ENCODE peak calls at places on chromosomes 7 and 10, in eight cellular contexts. B is dorsolateral prefrontal cortex, T is astrocyte of the spinal cord, W is skeletal muscle cell, U is mucosa of descending colon, R is A549, Z is heart left ventricle, A is Panc1. C is an unnamed sample.

GRCh38 chr7:46391215-46391614 is 470.1 kb upstream of the IGFBP3 start:
- DNase-seq in B (no peak), A (no peak), W (no peak), U (no peak), R (no peak), Z (no peak), T (peak), C (peak)

GRCh38 chr7:47515305-47515834 is 66.5 kb downstream of the TNS3 start:
- DNase-seq in R (no peak), W (no peak), A (no peak), T (no peak), B (no peak), Z (no peak), U (no peak), C (no peak)

GRCh38 chr10:72127571-72127970 is 39.2 kb upstream of the SPOCK2 start:
- DNase-seq in U (no peak), W (no peak), A (no peak), Z (no peak), R (no peak), B (no peak), T (no peak), C (no peak)

GRCh38 chr10:114758331-114758730 is 63.2 kb upstream of the FHIP2A start:
- DNase-seq in R (no peak), B (no peak), T (no peak), Z (no peak), U (no peak), A (no peak), W (no peak), C (no peak)

GRCh38 chr10:114905450-114905849 is 32.5 kb upstream of the TRUB1 start:
- DNase-seq in B (no peak), A (no peak), T (peak), Z (no peak), R (peak), U (no peak), W (no peak), C (no peak)

GRCh38 chr10:133071801-133072595 is 15.7 kb upstream of the ADGRA1 start:
- DNase-seq in W (no peak), T (no peak), B (no peak), Z (peak), R (no peak), A (no peak), U (no peak), C (no peak)

GRCh38 chr7:63789378-63790176 is 209.1 kb upstream of the ZNF722 start:
- DNase-seq in U (no peak), A (no peak), R (no peak), B (no peak), T (no peak), W (no peak), Z (no peak), C (no peak)

GRCh38 chr10:77403761-77404160 is 233.8 kb downstream of the KCNMA1 start:
- DNase-seq in U (no peak), A (no peak), B (no peak), W (no peak), T (no peak), R (no peak), Z (no peak), C (no peak)

GRCh38 chr7:105268511-105269392 is 120.0 kb downstream of the SRPK2 start:
- DNase-seq in R (peak), U (no peak), W (peak), A (peak), Z (no peak), T (peak), B (no peak), C (peak)

GRCh38 chr7:105267244-105267643 is 121.5 kb downstream of the SRPK2 start:
- DNase-seq in A (no peak), B (no peak), U (no peak), Z (no peak), T (no peak), W (no peak), R (no peak), C (no peak)

GRCh38 chr7:105270117-105270516 is 118.6 kb downstream of the SRPK2 start:
- DNase-seq in U (no peak), A (no peak), R (no peak), W (no peak), Z (no peak), T (no peak), B (no peak), C (no peak)

GRCh38 chr7:105269397-105269796 is 119.3 kb downstream of the SRPK2 start:
- DNase-seq in T (no peak), B (no peak), Z (no peak), U (no peak), W (no peak), A (peak), R (no peak), C (no peak)

GRCh38 chr7:105268056-105268455 is 120.7 kb downstream of the SRPK2 start:
- DNase-seq in R (peak), T (peak), A (peak), B (no peak), U (no peak), W (peak), Z (no peak), C (no peak)
- H3K4me3 ChIP-seq in R (peak), T (peak), A (peak), B (peak), U (no peak), W (peak), Z (peak), C (peak)

GRCh38 chr10:25758511-25758910 is 175.5 kb upstream of the MYO3A start:
- DNase-seq in Z (no peak), W (no peak), T (no peak), R (no peak), B (no peak), A (no peak), U (no peak), C (no peak)
- H3K4me3 ChIP-seq in Z (no peak), W (no peak), T (no peak), R (no peak), B (no peak), A (no peak), U (no peak), C (no peak)

GRCh38 chr10:120950103-120950561 is 99.0 kb downstream of the WDR11 start:
- DNase-seq in R (no peak), A (no peak), Z (no peak), U (no peak), T (peak), B (no peak), W (no peak), C (no peak)
- H3K4me3 ChIP-seq in R (no peak), A (peak), Z (peak), U (no peak), T (no peak), B (peak), W (peak), C (no peak)

DNA sequence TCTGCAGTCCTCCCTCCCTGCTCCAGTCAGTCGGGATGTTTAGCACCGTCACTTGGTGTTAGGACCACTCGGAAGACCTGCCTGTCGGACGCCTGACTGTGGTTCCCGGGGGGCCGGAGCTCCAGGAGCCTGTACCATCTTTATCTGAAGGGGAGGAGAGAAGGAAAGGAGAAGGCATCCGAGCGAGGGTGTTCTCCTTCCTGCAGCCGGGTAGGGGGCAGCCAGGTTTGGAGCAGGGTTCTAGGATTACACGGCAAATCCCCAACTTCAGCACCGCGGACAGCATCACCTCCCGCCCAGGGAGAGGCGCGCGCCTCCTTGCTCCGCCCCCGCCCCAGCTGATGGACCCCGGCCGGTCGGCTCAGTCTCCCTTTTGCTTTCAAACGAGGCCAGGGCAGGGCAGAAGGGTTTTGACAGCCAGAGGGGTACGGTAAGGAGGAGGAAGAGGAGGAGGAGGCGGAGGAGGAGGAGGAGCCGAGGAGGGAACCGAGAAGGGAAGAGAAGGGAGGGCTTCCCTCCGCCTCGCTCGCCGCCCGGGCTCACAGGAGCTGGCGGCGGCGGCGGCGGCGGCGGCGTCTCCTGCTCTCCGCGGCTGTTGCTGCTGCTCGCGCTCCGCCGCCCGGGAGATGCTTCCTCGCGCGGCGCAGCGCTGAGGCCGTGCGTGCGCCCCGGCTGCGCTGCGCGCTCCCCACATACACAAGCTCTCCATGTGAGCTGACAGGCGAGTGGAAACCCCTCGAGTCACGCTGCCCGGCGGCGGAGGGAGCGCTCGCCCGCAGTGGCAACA is 743 bp upstream of the CNTNAP2 start:
- DNase-seq in R (no peak), U (peak), T (peak), W (peak), Z (peak), B (peak), A (no peak), C (peak)
- H3K4me3 ChIP-seq in R (no peak), U (no peak), T (peak), W (peak), Z (peak), B (peak), A (peak), C (no peak)

DNA sequence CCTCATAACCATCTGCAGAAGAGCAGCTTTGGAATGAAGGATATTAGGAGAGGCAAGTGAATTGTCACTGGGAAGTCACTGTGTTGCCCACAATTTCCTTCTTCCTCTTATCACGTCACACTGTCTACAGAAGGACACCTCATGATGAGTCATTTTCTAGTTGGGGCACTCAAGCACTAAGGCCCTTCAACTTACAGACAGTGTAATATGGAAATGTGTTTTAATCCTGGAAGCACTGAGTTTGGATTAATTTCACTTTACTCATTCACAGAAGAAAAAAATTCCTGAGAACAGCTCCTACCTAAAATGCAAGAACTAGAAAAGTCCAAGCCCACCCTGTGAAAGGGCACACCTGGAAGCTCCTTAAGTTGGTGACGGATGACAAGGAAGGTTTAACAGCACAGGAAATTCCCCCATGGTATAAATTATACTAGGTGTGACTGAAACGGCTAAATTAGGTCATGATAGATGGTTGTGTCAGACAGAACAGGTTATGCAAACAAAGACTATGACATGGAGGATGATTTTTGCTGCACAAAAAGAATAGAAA is 56.6 kb downstream of the PARD3 start:
- DNase-seq in T (peak), W (peak), U (no peak), Z (no peak), A (peak), B (no peak), R (peak), C (peak)
- H3K4me3 ChIP-seq in T (no peak), W (no peak), U (no peak), Z (no peak), A (no peak), B (no peak), R (no peak), C (no peak)